ENCODE peak calls at places on chromosomes 6 and 20, in seven cellular contexts. M is WTC11, C is psoas muscle, B is heart right ventricle, O is GM06990, V is kidney epithelial cell, J is lung. R is an unnamed sample.

GRCh38 chr20:12243327-12243726 is 325.6 kb downstream of the BTBD3 start:
- DNase-seq in V (no peak), C (no peak), M (no peak), J (no peak), B (no peak), O (no peak), R (no peak)

GRCh38 chr6:86147311-86147710 is 504.6 kb upstream of the SYNCRIP start:
- DNase-seq in M (no peak), J (no peak), B (no peak), C (no peak), V (no peak), O (no peak), R (no peak)

GRCh38 chr6:116557863-116558262 is 4.3 kb downstream of the CALHM4 start:
- DNase-seq in B (no peak), J (peak; percentile 34), M (no peak), O (no peak), C (no peak), V (peak; percentile 92), R (peak; percentile 60)

GRCh38 chr6:10414766-10415592 is at the start of gene TFAP2A:
- DNase-seq in J (no peak), V (no peak), O (no peak), B (no peak), C (no peak), M (peak; percentile 70), R (peak; percentile 55)

GRCh38 chr20:2217857-2218529 is 77.8 kb upstream of the TGM3 start:
- DNase-seq in M (no peak), B (no peak), O (peak; percentile 40), C (no peak), J (peak; percentile 31), V (no peak), R (no peak)

GRCh38 chr6:154984146-154984545 is 11.0 kb upstream of the TIAM2 start:
- DNase-seq in V (no peak), M (no peak), O (no peak), J (no peak), B (no peak), C (no peak), R (no peak)

GRCh38 chr6:127864701-127865100 is 36.2 kb downstream of the THEMIS start:
- DNase-seq in O (no peak), B (no peak), M (no peak), C (no peak), V (no peak), J (no peak), R (no peak)

GRCh38 chr20:6533828-6534388 is 233.6 kb upstream of the BMP2 start:
- DNase-seq in B (no peak), O (no peak), V (peak; percentile 98), J (no peak), C (no peak), M (no peak), R (no peak)

GRCh38 chr20:21089421-21089820 is 16.7 kb downstream of the LINC00237 start:
- DNase-seq in J (no peak), V (no peak), B (no peak), M (no peak), C (no peak), O (no peak), R (peak; percentile 50)

GRCh38 chr6:10595731-10596664 is 74.8 kb downstream of the GCNT2 start:
- DNase-seq in M (no peak), O (no peak), B (no peak), C (no peak), V (peak; percentile 16), J (no peak), R (peak; percentile 65)

GRCh38 chr6:157094038-157094437 is 229.3 kb downstream of the TMEM242 start:
- DNase-seq in V (no peak), C (no peak), M (no peak), J (no peak), O (no peak), B (no peak), R (no peak)

GRCh38 chr6:112833546-112834215 is 486.6 kb downstream of the RFPL4B start:
- DNase-seq in M (no peak), O (no peak), B (no peak), C (no peak), V (no peak), J (no peak), R (no peak)

GRCh38 chr6:157442296-157442695 is 61.3 kb downstream of the ZDHHC14 start:
- DNase-seq in M (no peak), C (no peak), B (no peak), J (no peak), V (no peak), O (no peak), R (no peak)

GRCh38 chr20:43583982-43584432 is 6.7 kb upstream of the IFT52 start:
- DNase-seq in J (peak; percentile 70), B (peak; percentile 64), C (peak; percentile 54), M (no peak), V (peak; percentile 93), O (no peak), R (peak; percentile 68)

GRCh38 chr6:111854683-111855082 is 18.6 kb downstream of the FYN start:
- DNase-seq in C (no peak), B (no peak), J (no peak), O (no peak), M (no peak), V (no peak), R (no peak)

GRCh38 chr6:132167966-132168365 is 216.8 kb upstream of the CCN2 start:
- DNase-seq in B (no peak), J (no peak), M (no peak), V (no peak), C (no peak), O (no peak), R (no peak)

GRCh38 chr6:148761532-148761951 is 14.7 kb downstream of the UST start:
- DNase-seq in V (no peak), J (peak; percentile 44), C (peak; percentile 19), M (no peak), B (no peak), O (peak; percentile 69), R (peak; percentile 30)

GRCh38 chr20:43831496-43832065 is 83.1 kb upstream of the TOX2 start:
- DNase-seq in B (no peak), M (no peak), J (no peak), C (no peak), O (no peak), V (no peak), R (no peak)

GRCh38 chr6:26530203-26530602 is 8.0 kb upstream of the HMGN4 start:
- DNase-seq in B (no peak), O (no peak), C (no peak), J (no peak), M (no peak), V (no peak), R (no peak)

GRCh38 chr6:107116328-107116892 is 1.1 kb upstream of the BEND3 start:
- DNase-seq in J (peak; percentile 34), B (no peak), M (peak; percentile 52), C (peak; percentile 25), O (no peak), V (no peak), R (no peak)

GRCh38 chr6:41136911-41137310 is 17.2 kb downstream of the TREML1 start:
- DNase-seq in M (no peak), B (no peak), O (no peak), C (no peak), V (no peak), J (no peak), R (no peak)

GRCh38 chr6:142728367-142728766 is 216.6 kb downstream of the HIVEP2 start:
- DNase-seq in M (no peak), J (no peak), O (no peak), V (no peak), B (no peak), C (no peak), R (peak; percentile 33)

GRCh38 chr6:19804362-19805145 is 32.6 kb upstream of the ID4 start:
- DNase-seq in C (peak; percentile 95), B (peak; percentile 97), O (peak; percentile 78), M (peak; percentile 96), J (peak; percentile 94), V (peak; percentile 82), R (peak; percentile 97)

GRCh38 chr6:119207327-119207726 is 128.9 kb upstream of the FAM184A start:
- DNase-seq in O (no peak), V (no peak), C (no peak), B (no peak), M (no peak), J (no peak), R (no peak)

GRCh38 chr6:119205911-119206617 is 127.6 kb upstream of the FAM184A start:
- DNase-seq in V (no peak), O (peak; percentile 15), C (no peak), J (no peak), M (no peak), B (no peak), R (no peak)

GRCh38 chr6:119209452-119210205 is 131.2 kb upstream of the FAM184A start:
- DNase-seq in O (peak; percentile 29), J (no peak), V (no peak), C (no peak), B (no peak), M (no peak), R (no peak)

GRCh38 chr6:119207973-119208725 is 129.7 kb upstream of the FAM184A start:
- DNase-seq in V (no peak), B (no peak), O (no peak), C (no peak), M (no peak), J (no peak), R (no peak)

GRCh38 chr6:119210596-119210995 is 132.1 kb upstream of the FAM184A start:
- DNase-seq in M (no peak), O (no peak), B (no peak), C (no peak), V (no peak), J (no peak), R (no peak)
- TF ChIP-seq CTCF in M (no peak), O (no peak), B (no peak), C (no peak), V (no peak), J (no peak), R (no peak)

DNA sequence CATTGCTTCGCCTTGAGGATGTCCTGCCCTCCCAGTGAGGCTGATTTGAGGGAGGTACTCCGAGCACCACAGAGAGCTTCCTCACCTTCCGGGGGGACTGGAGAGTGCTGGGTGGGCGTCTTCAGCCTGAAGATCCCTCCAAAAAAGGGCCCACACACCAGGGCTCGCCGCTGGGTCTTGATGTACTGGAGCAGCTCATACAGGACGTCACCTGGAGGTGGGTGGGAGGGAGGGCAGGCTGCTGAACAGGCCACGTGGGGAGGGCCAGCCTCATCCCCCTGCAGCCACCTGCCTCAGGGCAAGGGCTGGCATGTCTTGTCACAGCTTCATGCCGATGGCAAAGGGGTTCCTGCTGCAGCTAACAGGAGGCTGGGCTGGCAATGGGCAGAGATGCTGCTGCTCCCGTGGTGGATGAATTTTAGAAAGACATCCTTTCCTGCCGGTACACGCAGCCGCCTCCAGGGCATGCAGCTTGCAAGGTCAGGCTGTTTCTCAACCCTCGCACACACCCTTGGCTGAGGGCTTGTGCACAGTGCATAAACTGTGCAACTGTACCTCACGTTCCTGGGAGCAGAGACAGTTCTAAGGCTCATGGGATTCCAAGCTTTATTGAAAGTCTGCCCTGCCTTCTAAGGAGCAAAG is 14.0 kb downstream of the ETV7 start:
- DNase-seq in O (no peak), J (no peak), M (no peak), B (no peak), V (no peak), C (no peak), R (peak; percentile 13)
- TF ChIP-seq CTCF in O (no peak), J (no peak), M (no peak), B (no peak), V (no peak), C (no peak), R (no peak)

GRCh38 chr6:31094389-31094881 is 17.9 kb downstream of the C6orf15 start:
- DNase-seq in C (no peak), B (no peak), J (no peak), V (no peak), M (no peak), O (no peak), R (no peak)
- TF ChIP-seq CTCF in C (no peak), B (no peak), J (no peak), V (no peak), M (no peak), O (no peak), R (no peak)

GRCh38 chr6:35568967-35569606 is 56.4 kb upstream of the TULP1 start:
- DNase-seq in V (no peak), M (peak; percentile 66), C (peak; percentile 73), J (peak; percentile 38), O (peak; percentile 24), B (peak; percentile 40), R (no peak)
- TF ChIP-seq CTCF in V (peak; percentile 41), M (peak; percentile 45), C (peak; percentile 23), J (no peak), O (peak; percentile 52), B (no peak), R (peak; percentile 19)

R was measured in PC-9.